ENCODE peak calls at places on chromosomes 7 and 10, in four cellular contexts. X, Q, U and T are unnamed samples.

GRCh38 chr10:98919899-98920298 is 315.8 kb downstream of the HPSE2 start:
- DNase-seq in X (no peak), Q (no peak), U (no peak), T (no peak)

GRCh38 chr10:50545846-50546245 is 77.9 kb downstream of the SGMS1 start:
- DNase-seq in X (no peak), Q (no peak), U (no peak), T (no peak)

GRCh38 chr7:27107901-27108381 is 5.5 kb upstream of the HOXA2 start:
- DNase-seq in X (peak), Q (no peak), U (no peak), T (peak)

GRCh38 chr7:34425631-34426384 is 232.2 kb upstream of the NPSR1 start:
- DNase-seq in X (no peak), Q (no peak), U (no peak), T (no peak)

GRCh38 chr7:140005754-140006503 is 56.8 kb downstream of the PARP12 start:
- DNase-seq in X (no peak), Q (peak), U (no peak), T (no peak)

GRCh38 chr7:106393564-106393963 is 108.8 kb upstream of the NAMPT start:
- DNase-seq in X (no peak), Q (no peak), U (no peak), T (no peak)

GRCh38 chr7:74103219-74103772 is 19.7 kb downstream of the LIMK1 start:
- DNase-seq in X (no peak), Q (no peak), U (no peak), T (no peak)

GRCh38 chr7:92691578-92691977 is 101.4 kb upstream of the FAM133B start:
- DNase-seq in X (peak), Q (peak), U (no peak), T (no peak)

GRCh38 chr7:55509322-55509721 is 63.0 kb downstream of the VOPP1 start:
- DNase-seq in X (peak), Q (no peak), U (no peak), T (no peak)

GRCh38 chr7:77797734-77798393 is 370 bp downstream of the TMEM60 start:
- DNase-seq in X (no peak), Q (peak), U (no peak), T (no peak)

GRCh38 chr7:34138483-34138882 is 233.1 kb downstream of the BMPER start:
- DNase-seq in X (no peak), Q (no peak), U (no peak), T (no peak)

GRCh38 chr7:17661982-17662585 is 278.2 kb downstream of the SNX13 start:
- DNase-seq in X (peak), Q (no peak), U (no peak), T (no peak)

GRCh38 chr10:88542522-88542921 is 40.6 kb downstream of the RNLS start:
- DNase-seq in X (no peak), Q (no peak), U (no peak), T (no peak)

GRCh38 chr10:36181421-36181820 is 539.3 kb upstream of the FZD8 start:
- DNase-seq in X (peak), Q (no peak), U (no peak), T (no peak)

GRCh38 chr7:132837529-132837928 is 244.4 kb downstream of the CHCHD3 start:
- DNase-seq in X (no peak), Q (no peak), U (no peak), T (no peak)
- TF ChIP-seq CTCF in X (no peak), Q (no peak), U (no peak), T (no peak)

DNA sequence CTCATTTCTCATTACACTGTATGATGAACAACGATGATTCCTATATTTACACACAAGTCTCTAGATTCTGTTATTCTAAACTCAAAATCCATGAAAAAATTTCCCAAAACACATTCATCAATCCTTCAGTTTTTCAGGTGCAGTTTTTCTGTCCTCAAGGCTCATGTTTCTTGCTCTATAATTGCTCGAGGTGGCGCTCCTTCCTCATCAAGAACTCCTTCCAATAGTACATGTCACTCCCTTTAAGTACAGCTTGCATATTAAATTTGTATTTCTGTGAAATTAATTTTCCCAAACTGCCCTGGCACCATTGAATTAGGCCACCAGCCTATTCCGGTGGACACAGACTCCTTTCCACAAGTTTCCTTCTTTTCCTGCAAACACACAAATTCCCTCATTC is 188.7 kb upstream of the MINDY3 start:
- DNase-seq in X (no peak), Q (no peak), U (no peak), T (no peak)
- TF ChIP-seq CTCF in X (no peak), Q (peak), U (no peak), T (no peak)

GRCh38 chr10:77493851-77494788 is 143.5 kb downstream of the KCNMA1 start:
- DNase-seq in X (peak), Q (peak), U (no peak), T (no peak)
- TF ChIP-seq CTCF in X (peak), Q (peak), U (no peak), T (no peak)

DNA sequence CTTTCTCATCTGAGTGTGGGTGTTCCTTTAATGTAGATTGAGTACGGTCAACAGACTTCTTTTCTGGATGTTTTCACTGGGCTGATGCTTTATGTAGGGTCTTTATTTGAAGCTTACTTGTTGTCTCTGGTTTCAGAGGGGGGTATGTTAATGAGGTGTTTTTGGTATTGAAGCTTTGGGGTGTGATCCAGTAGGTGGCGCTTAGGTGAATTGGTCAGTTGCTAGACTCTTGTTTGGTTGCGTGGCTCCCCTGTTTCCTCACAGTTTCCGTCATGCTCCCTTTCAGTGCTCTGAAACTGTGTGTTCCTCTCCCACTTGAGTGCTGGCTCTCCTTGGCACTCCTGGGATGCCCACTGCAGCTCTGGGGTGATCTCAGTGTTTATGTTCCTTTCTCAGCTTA is 80.8 kb downstream of the FANK1 start:
- DNase-seq in X (no peak), Q (peak), U (no peak), T (no peak)
- TF ChIP-seq CTCF in X (peak), Q (peak), U (no peak), T (no peak)

GRCh38 chr7:151167197-151167911 is at the start of gene GBX1:
- DNase-seq in X (no peak), Q (peak), U (no peak), T (no peak)
- TF ChIP-seq CTCF in X (no peak), Q (peak), U (no peak), T (peak)

GRCh38 chr7:79176859-79177477 is 276.5 kb downstream of the MAGI2 start:
- DNase-seq in X (peak), Q (peak), U (no peak), T (no peak)
- TF ChIP-seq CTCF in X (peak), Q (peak), U (no peak), T (no peak)